ENCODE peak calls at places on chromosomes 7 and 10, in seven cellular contexts. Z is thoracic aorta; X is CD8-positive, alpha-beta T cell; Q is HFF-Myc; V is spleen; B is brain microvascular endothelial cell; H is IMR-90. E is an unnamed sample.

GRCh38 chr7:128011079-128011670 is 20.1 kb downstream of the LRRC4 start:
- DNase-seq in Z (no peak), X (no peak), Q (no peak), V (no peak), B (no peak), H (no peak), E (no peak)

GRCh38 chr7:94466516-94466915 is 43.1 kb upstream of the CASD1 start:
- DNase-seq in Z (no peak), X (no peak), Q (no peak), V (no peak), B (no peak), H (no peak), E (no peak)

GRCh38 chr7:131538791-131539179 is 17.6 kb downstream of the PODXL start:
- DNase-seq in Z (no peak), X (no peak), Q (no peak), V (peak; percentile 61), B (no peak), H (no peak), E (no peak)

GRCh38 chr10:127984944-127985343 is 78.0 kb downstream of the PTPRE start:
- DNase-seq in Z (no peak), X (no peak), Q (no peak), V (no peak), B (no peak), H (no peak), E (no peak)

GRCh38 chr7:151060416-151061234 is 1.2 kb downstream of the SLC4A2 start:
- DNase-seq in Z (no peak), X (no peak), Q (no peak), V (no peak), B (no peak), H (no peak), E (no peak)

GRCh38 chr7:46352335-46352954 is 431.4 kb upstream of the IGFBP3 start:
- DNase-seq in Z (no peak), X (no peak), Q (peak; percentile 33), V (no peak), B (peak; percentile 65), H (peak; percentile 72), E (peak; percentile 20)

GRCh38 chr7:30906014-30906413 is 5.6 kb upstream of the AQP1 start:
- DNase-seq in Z (no peak), X (no peak), Q (no peak), V (no peak), B (no peak), H (no peak), E (no peak)

GRCh38 chr10:42827201-42827600 is 44.6 kb downstream of the BMS1 start:
- DNase-seq in Z (no peak), X (no peak), Q (no peak), V (no peak), B (no peak), H (no peak), E (no peak)

GRCh38 chr10:102086196-102086595 is 21.0 kb downstream of the HPS6 start:
- DNase-seq in Z (no peak), X (no peak), Q (no peak), V (no peak), B (no peak), H (no peak), E (no peak)

GRCh38 chr7:32479574-32480200 is 10.5 kb downstream of the LSM5 start:
- DNase-seq in Z (no peak), X (no peak), Q (no peak), V (no peak), B (peak; percentile 56), H (peak; percentile 52), E (no peak)

GRCh38 chr7:70093496-70093895 is 495.2 kb downstream of the AUTS2 start:
- DNase-seq in Z (no peak), X (no peak), Q (no peak), V (no peak), B (no peak), H (no peak), E (peak; percentile 2)

GRCh38 chr10:104391150-104391968 is 37.7 kb downstream of the CFAP58 start:
- DNase-seq in Z (no peak), X (no peak), Q (no peak), V (no peak), B (no peak), H (peak; percentile 3), E (peak; percentile 37)

GRCh38 chr10:76550806-76551205 is 1086.8 kb downstream of the KCNMA1 start:
- DNase-seq in Z (no peak), X (no peak), Q (peak; percentile 32), V (no peak), B (no peak), H (peak; percentile 39), E (no peak)

GRCh38 chr7:83161851-83162401 is 758 bp downstream of the PCLO start:
- DNase-seq in Z (no peak), X (no peak), Q (no peak), V (no peak), B (no peak), H (no peak), E (no peak)

GRCh38 chr10:103765981-103766380 is 89.4 kb downstream of the SH3PXD2A start:
- DNase-seq in Z (no peak), X (peak; percentile 64), Q (no peak), V (peak; percentile 92), B (no peak), H (peak; percentile 12), E (no peak)

GRCh38 chr7:78716876-78717275 is 736.6 kb downstream of the MAGI2 start:
- DNase-seq in Z (no peak), X (no peak), Q (no peak), V (no peak), B (no peak), H (no peak), E (no peak)

GRCh38 chr7:95843286-95843685 is 70.9 kb downstream of the DYNC1I1 start:
- DNase-seq in Z (no peak), X (no peak), Q (no peak), V (no peak), B (no peak), H (no peak), E (no peak)

GRCh38 chr10:59465089-59465488 is 102.7 kb upstream of the FAM13C start:
- DNase-seq in Z (no peak), X (no peak), Q (no peak), V (no peak), B (peak; percentile 35), H (peak; percentile 53), E (peak; percentile 0)

GRCh38 chr7:130734525-130735272 is 692 bp upstream of the KLF14 start:
- DNase-seq in Z (no peak), X (no peak), Q (no peak), V (no peak), B (no peak), H (peak; percentile 3), E (no peak)

GRCh38 chr10:11336703-11337102 is 274.7 kb downstream of the USP6NL start:
- DNase-seq in Z (no peak), X (no peak), Q (no peak), V (no peak), B (no peak), H (no peak), E (no peak)

GRCh38 chr10:60298408-60299389 is 91.0 kb downstream of the ANK3 start:
- DNase-seq in Z (no peak), X (no peak), Q (no peak), V (no peak), B (no peak), H (no peak), E (no peak)

GRCh38 chr10:101143354-101143648 is 12.2 kb downstream of the TLX1 start:
- DNase-seq in Z (no peak), X (no peak), Q (no peak), V (no peak), B (no peak), H (no peak), E (no peak)

GRCh38 chr10:13724484-13724883 is 137.7 kb downstream of the PRPF18 start:
- DNase-seq in Z (no peak), X (no peak), Q (peak; percentile 93), V (no peak), B (no peak), H (peak; percentile 92), E (no peak)

GRCh38 chr10:20955355-20955893 is 58.3 kb upstream of the NEBL start:
- DNase-seq in Z (no peak), X (no peak), Q (no peak), V (no peak), B (peak; percentile 9), H (no peak), E (no peak)

GRCh38 chr10:121567569-121567968 is 30.7 kb downstream of the FGFR2 start:
- DNase-seq in Z (no peak), X (no peak), Q (no peak), V (no peak), B (no peak), H (no peak), E (no peak)

GRCh38 chr7:38723327-38723726 is 92.2 kb upstream of the AMPH start:
- DNase-seq in Z (no peak), X (no peak), Q (no peak), V (no peak), B (no peak), H (no peak), E (no peak)
- H3K4me3 ChIP-seq in Z (no peak overlapping the region), X (no peak overlapping the region), Q (no peak overlapping the region), V (no peak overlapping the region), B (no peak overlapping the region), H (no peak overlapping the region), E (no peak overlapping the region)

DNA sequence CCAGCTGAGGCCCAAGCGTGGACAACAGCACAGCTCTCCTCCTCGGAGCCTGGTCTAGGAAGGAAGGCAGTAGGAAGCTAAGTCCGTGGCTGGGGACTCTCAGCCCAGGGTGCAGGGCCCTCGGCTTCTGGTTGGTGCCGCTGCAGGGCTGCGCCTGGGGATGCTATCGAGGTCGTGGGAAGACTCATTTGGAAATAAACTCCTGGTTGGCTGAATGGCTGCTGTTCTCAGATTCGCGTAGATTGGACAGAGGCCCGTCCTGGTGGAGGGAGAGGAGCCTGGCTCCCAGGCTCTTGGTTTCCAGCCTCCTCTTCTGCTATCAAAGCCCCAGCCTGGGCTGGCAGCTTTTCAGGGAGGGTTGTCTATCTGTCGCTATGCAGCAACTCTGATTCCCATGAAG is 152.6 kb upstream of the FZD8 start:
- DNase-seq in Z (no peak), X (no peak), Q (no peak), V (no peak), B (peak; percentile 5), H (no peak), E (no peak)
- TF ChIP-seq CTCF in Z (peak; percentile 26), X (no peak), Q (no peak), V (no peak), B (no peak), H (no peak), E (no peak)

DNA sequence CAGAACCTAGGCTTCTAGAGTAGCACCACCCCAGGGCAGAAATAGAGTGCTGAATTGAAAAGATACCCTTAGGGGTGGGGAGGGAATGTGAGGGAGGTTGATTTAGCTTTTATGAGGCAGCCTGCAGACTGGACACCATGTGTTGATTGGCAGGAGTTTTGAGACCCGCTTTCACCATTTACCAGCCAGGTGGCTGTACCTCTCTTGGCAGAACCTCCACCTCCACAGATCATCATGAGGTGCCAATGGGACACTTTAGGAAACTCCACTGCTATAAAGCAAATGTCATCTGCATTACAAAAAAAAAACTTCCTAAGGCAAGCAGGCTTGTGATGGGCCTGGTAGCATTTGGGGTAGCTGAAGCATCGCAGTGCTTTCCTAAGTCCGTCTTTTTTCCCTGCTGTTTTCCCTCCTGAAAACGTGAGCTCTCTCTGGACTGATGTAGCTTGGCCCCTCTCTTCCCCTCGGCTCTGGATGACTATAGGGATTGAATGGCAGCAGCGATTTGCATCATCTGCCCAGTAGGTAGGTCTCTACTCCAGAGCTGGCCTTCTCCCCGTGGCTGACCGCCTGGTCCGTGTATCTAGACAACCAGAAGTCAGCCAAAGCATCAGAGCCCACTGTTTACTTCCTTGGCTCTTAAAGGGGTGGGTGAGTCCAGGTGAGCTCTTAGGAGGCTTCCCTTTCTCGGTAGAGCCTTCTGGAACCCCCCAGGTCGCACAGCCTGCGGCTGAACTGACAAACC is 1.3 kb downstream of the PCBD1 start:
- DNase-seq in Z (no peak), X (no peak), Q (no peak), V (no peak), B (no peak), H (no peak), E (no peak)
- H3K4me3 ChIP-seq in Z (peak overlapping the region; percentile 83), X (peak overlapping the region; percentile 69), Q (peak overlapping the region; percentile 55), V (peak overlapping the region; percentile 66), B (peak overlapping the region; percentile 70), H (peak overlapping the region; percentile 76), E (peak overlapping the region; percentile 86)

GRCh38 chr10:78258303-78259030 is 224.8 kb downstream of the RPS24 start:
- DNase-seq in Z (no peak), X (no peak), Q (no peak), V (peak; percentile 45), B (no peak), H (no peak), E (no peak)
- TF ChIP-seq CTCF in Z (no peak), X (no peak), Q (no peak), V (peak; percentile 12), B (no peak), H (no peak), E (peak; percentile 13)